ENCODE peak calls at places on chromosomes 3 and 15, in seven cellular contexts. W, G, F, I, O, D and Y are unnamed samples.

GRCh38 chr3:47163023-47163989 is 607 bp downstream of the SETD2 start:
- DNase-seq in I (no peak), W (peak; percentile 42), O (peak; percentile 57), F (peak; percentile 47), G (peak; percentile 30), D (peak; percentile 48), Y (no peak)

GRCh38 chr3:195597848-195598247 is 14.1 kb upstream of the APOD start:
- DNase-seq in D (no peak), G (no peak), I (no peak), O (no peak), F (no peak), W (no peak), Y (no peak)

GRCh38 chr15:70023064-70023768 is 74.5 kb downstream of the TLE3 start:
- DNase-seq in F (peak; percentile 71), G (no peak), O (peak; percentile 7), D (no peak), I (no peak), W (peak; percentile 29), Y (no peak)

GRCh38 chr15:100107606-100108225 is 234.1 kb downstream of the ADAMTS17 start:
- DNase-seq in W (no peak), O (no peak), G (no peak), F (no peak), D (no peak), I (no peak), Y (no peak)

GRCh38 chr3:106251160-106251892 is 382.5 kb upstream of the CBLB start:
- DNase-seq in O (no peak), I (no peak), F (no peak), D (no peak), W (no peak), G (no peak), Y (no peak)

GRCh38 chr15:62118446-62118964 is 46.6 kb downstream of the C2CD4B start:
- DNase-seq in D (no peak), W (no peak), O (peak; percentile 49), F (no peak), G (no peak), I (no peak), Y (no peak)

GRCh38 chr3:192408007-192408655 is 319.2 kb downstream of the FGF12 start:
- DNase-seq in F (no peak), G (no peak), O (peak; percentile 43), W (no peak), I (no peak), D (no peak), Y (no peak)

GRCh38 chr3:97125902-97126499 is 311.6 kb downstream of the EPHA6 start:
- DNase-seq in I (no peak), F (no peak), W (no peak), G (no peak), O (no peak), D (no peak), Y (no peak)

GRCh38 chr3:197369545-197369944 is 71.1 kb upstream of the DLG1 start:
- DNase-seq in F (no peak), I (no peak), D (no peak), W (no peak), O (no peak), G (no peak), Y (no peak)

GRCh38 chr15:46329876-46330275 is 695.0 kb downstream of the SQOR start:
- DNase-seq in D (no peak), G (no peak), W (no peak), F (no peak), O (no peak), I (no peak), Y (no peak)

GRCh38 chr15:95988574-95988887 is 342.0 kb upstream of the NR2F2 start:
- DNase-seq in G (no peak), D (peak; percentile 59), I (no peak), O (peak; percentile 65), F (peak; percentile 67), W (no peak), Y (no peak)

GRCh38 chr15:63283126-63283525 is 5.7 kb downstream of the APH1B start:
- DNase-seq in G (no peak), O (no peak), F (peak; percentile 92), D (no peak), I (no peak), W (peak; percentile 75), Y (no peak)

GRCh38 chr3:181716916-181717315 is 5.2 kb downstream of the SOX2 start:
- DNase-seq in I (no peak), W (no peak), D (no peak), G (no peak), O (no peak), F (no peak), Y (no peak)

GRCh38 chr3:73508330-73508954 is 116.3 kb downstream of the PDZRN3 start:
- DNase-seq in D (peak; percentile 59), G (peak; percentile 11), F (peak; percentile 48), O (peak; percentile 43), W (no peak), I (no peak), Y (peak; percentile 92)

GRCh38 chr3:64954995-64955636 is 267.3 kb upstream of the ADAMTS9 start:
- DNase-seq in F (no peak), I (no peak), D (peak; percentile 54), O (peak; percentile 96), W (peak; percentile 44), G (no peak), Y (no peak)

GRCh38 chr15:84598993-84599392 is 1.8 kb upstream of the ZSCAN2 start:
- DNase-seq in W (peak; percentile 30), O (peak; percentile 63), D (peak; percentile 37), F (peak; percentile 71), I (no peak), G (no peak), Y (no peak)

GRCh38 chr3:151753846-151754245 is 20.1 kb downstream of the AADACL2 start:
- DNase-seq in O (no peak), F (no peak), W (no peak), D (no peak), G (no peak), I (no peak), Y (no peak)

GRCh38 chr3:63818282-63819150 is 583 bp upstream of the C3orf49 start:
- DNase-seq in D (peak; percentile 70), F (peak; percentile 49), G (peak; percentile 19), I (no peak), O (peak; percentile 61), W (peak; percentile 58), Y (no peak)

GRCh38 chr3:22537560-22537959 is 665.6 kb upstream of the UBE2E2 start:
- DNase-seq in W (no peak), O (no peak), D (no peak), F (no peak), G (no peak), I (no peak), Y (no peak)

GRCh38 chr3:46713898-46714552 is 3.6 kb downstream of the PRSS50 start:
- DNase-seq in F (no peak), D (peak; percentile 24), O (no peak), G (peak; percentile 66), W (peak; percentile 65), I (peak; percentile 45), Y (no peak)

GRCh38 chr3:126955004-126955790 is 27.7 kb upstream of the PLXNA1 start:
- DNase-seq in I (peak; percentile 10), O (no peak), W (no peak), F (no peak), G (peak; percentile 52), D (no peak), Y (no peak)
- TF ChIP-seq POLR2AphosphoS5 in I (no peak), O (no peak), W (no peak), F (no peak), G (peak; percentile 67), D (no peak), Y (no peak)

GRCh38 chr3:156532730-156533129 is 22.2 kb downstream of the SSR3 start:
- DNase-seq in G (no peak), W (no peak), O (no peak), I (no peak), F (no peak), D (no peak), Y (no peak)

GRCh38 chr3:156535798-156536197 is 19.1 kb downstream of the SSR3 start:
- DNase-seq in D (no peak), O (no peak), G (no peak), I (no peak), F (no peak), W (no peak), Y (no peak)

GRCh38 chr3:156533205-156533604 is 21.7 kb downstream of the SSR3 start:
- DNase-seq in D (no peak), G (no peak), W (no peak), F (no peak), I (no peak), O (no peak), Y (no peak)

GRCh38 chr3:156536524-156537316 is 18.2 kb downstream of the SSR3 start:
- DNase-seq in W (no peak), I (no peak), O (no peak), D (no peak), F (no peak), G (no peak), Y (no peak)

DNA sequence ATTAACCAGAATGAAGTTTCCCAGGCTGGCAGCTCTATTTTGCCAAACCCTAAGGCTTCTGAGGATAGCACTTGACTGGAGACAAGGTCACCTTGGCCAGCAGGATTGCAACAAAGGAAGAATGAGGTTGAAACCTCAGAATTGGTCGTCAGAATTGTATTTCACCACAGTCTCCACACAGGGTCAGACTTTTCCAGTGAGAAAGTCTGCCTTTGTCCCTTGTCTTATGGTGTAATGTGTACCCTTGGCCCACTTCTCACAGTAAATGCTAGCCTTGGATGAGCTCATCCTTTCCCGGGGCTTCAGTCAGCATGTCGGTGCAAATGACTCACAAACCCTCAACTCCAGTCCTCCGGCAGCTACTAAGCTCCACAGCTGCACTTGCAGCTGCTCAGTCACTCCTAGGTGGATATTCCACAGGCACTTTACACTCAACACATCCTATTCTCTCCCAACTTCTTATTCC is 19.7 kb downstream of the SSR3 start:
- DNase-seq in I (no peak), G (no peak), W (peak; percentile 87), D (peak; percentile 29), F (peak; percentile 34), O (peak; percentile 94), Y (no peak)
- TF ChIP-seq POLR2AphosphoS5 in I (peak; percentile 27), G (no peak), W (peak; percentile 42), D (no peak), F (peak; percentile 26), O (peak; percentile 82), Y (peak; percentile 85)

GRCh38 chr15:40956543-40956982 is 3.3 kb downstream of the CHAC1 start:
- DNase-seq in G (no peak), F (no peak), O (no peak), I (no peak), D (no peak), W (no peak), Y (no peak)
- TF ChIP-seq POLR2AphosphoS5 in G (no peak), F (no peak), O (no peak), I (no peak), D (no peak), W (no peak), Y (no peak)

GRCh38 chr3:49166752-49167556 is 823 bp upstream of the CCDC71 start:
- DNase-seq in I (no peak), D (no peak), O (no peak), F (no peak), G (no peak), W (no peak), Y (no peak)

GRCh38 chr3:49165771-49166751 is at the start of gene CCDC71:
- DNase-seq in F (peak; percentile 72), W (peak; percentile 63), O (peak; percentile 65), G (peak; percentile 90), I (peak; percentile 61), D (peak; percentile 75), Y (no peak)

GRCh38 chr3:49162751-49163419 is 3.2 kb downstream of the CCDC71 start:
- DNase-seq in G (no peak), I (no peak), O (no peak), F (no peak), D (no peak), W (no peak), Y (no peak)

GRCh38 chr3:49163609-49164008 is 2.5 kb downstream of the CCDC71 start:
- DNase-seq in G (no peak), I (no peak), W (no peak), F (no peak), O (no peak), D (no peak), Y (no peak)

GRCh38 chr3:49164983-49165720 is 979 bp downstream of the CCDC71 start:
- DNase-seq in O (no peak), F (no peak), I (no peak), G (no peak), W (no peak), D (no peak), Y (no peak)
- TF ChIP-seq POLR2AphosphoS5 in O (peak; percentile 26), F (no peak), I (no peak), G (no peak), W (no peak), D (no peak), Y (no peak)